ENCODE peak calls at places on chromosomes 12 and 14, in four cellular contexts. V is HepG2, R is GM12878, A is K562. U is an unnamed sample.
A peak's percentile ranks its signal among the peaks of the same experiment; 100 is the strongest.

GRCh38 chr12:24496755-24497154 is 452.1 kb downstream of the BCAT1 start:
- DNase-seq in V (no peak), R (no peak), A (no peak), U (no peak)

GRCh38 chr12:117189725-117190209 is 503 bp downstream of the FBXO21 start:
- DNase-seq in V (peak; percentile 24), R (no peak), A (peak; percentile 39), U (peak; percentile 45)

GRCh38 chr12:11652351-11653040 is 3.0 kb downstream of the ETV6 start:
- DNase-seq in V (no peak), R (peak; percentile 71), A (no peak), U (no peak)

GRCh38 chr12:55760663-55761062 is 17.7 kb downstream of the GDF11 start:
- DNase-seq in V (no peak), R (no peak), A (no peak), U (no peak)

GRCh38 chr12:123483602-123484273 is 25.8 kb downstream of the SNRNP35 start:
- DNase-seq in V (no peak), R (no peak), A (no peak), U (no peak)

GRCh38 chr12:68349921-68350606 is 17.9 kb upstream of the MDM1 start:
- DNase-seq in V (no peak), R (no peak), A (no peak), U (no peak)

GRCh38 chr12:84507914-84508313 is 404.7 kb downstream of the SLC6A15 start:
- DNase-seq in V (no peak), R (no peak), A (no peak), U (no peak)

GRCh38 chr12:18443768-18444437 is 182.6 kb downstream of the PIK3C2G start:
- DNase-seq in V (no peak), R (no peak), A (no peak), U (no peak)

GRCh38 chr12:101772019-101772774 is 32.9 kb upstream of the SYCP3 start:
- DNase-seq in V (no peak), R (no peak), A (no peak), U (no peak)

GRCh38 chr14:21860172-21860571 is 186.6 kb upstream of the OR4E1 start:
- DNase-seq in V (peak; percentile 30), R (no peak), A (peak; percentile 13), U (peak; percentile 22)

GRCh38 chr14:56794557-56795283 is 15.6 kb downstream of the OTX2 start:
- DNase-seq in V (no peak), R (no peak), A (no peak), U (no peak)
- TF ChIP-seq TARDBP in V (no peak), R (no peak), A (no peak), U (no peak)

DNA sequence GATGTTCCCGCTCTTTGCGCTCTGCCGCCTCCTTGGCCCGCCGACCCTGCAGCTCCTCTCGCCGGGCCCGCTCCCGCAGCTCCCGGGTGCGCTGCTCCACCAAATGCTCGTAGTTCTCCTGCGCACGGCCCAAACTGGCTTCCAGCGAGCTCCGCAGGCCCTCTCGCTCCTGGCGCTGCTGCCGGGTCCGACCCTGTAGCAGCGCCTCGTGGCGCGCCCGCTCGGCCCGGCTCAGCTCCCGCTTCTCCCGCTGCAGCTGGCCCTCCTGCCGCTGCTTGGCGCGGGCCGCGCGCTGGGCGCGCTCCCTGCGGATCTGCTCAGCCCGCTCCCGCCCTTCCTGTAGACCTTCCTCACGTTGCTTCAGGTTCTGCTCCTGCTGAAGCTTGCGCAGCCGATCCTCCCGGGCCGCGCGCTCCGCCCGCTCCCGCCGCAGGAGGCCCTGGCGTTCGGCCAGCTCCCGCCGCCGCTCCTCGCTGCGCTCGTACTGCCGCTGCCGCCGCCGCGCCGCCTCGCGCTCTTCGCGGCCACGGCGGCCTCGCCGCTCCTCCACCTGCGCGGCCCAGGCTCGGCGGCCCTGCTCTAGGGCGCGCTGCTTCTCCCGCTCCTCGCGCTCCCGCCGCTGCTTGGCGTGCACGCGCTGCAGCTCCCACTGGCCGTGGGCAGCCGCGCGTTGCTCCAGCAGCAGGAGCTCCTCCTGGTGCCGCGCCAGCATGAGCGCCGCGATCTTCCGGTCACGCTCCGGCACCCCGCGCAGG is 2.6 kb downstream of the CCDC177 start:
- DNase-seq in V (peak; percentile 17), R (no peak), A (peak; percentile 50), U (peak; percentile 68)
- TF ChIP-seq TARDBP in V (no peak), R (no peak), A (no peak), U (no peak)

GRCh38 chr12:121115530-121115929 is 17.1 kb upstream of the P2RX7 start:
- DNase-seq in V (no peak), R (no peak), A (no peak), U (no peak)

GRCh38 chr12:121117226-121117777 is 15.4 kb upstream of the P2RX7 start:
- DNase-seq in V (no peak), R (no peak), A (no peak), U (no peak)

GRCh38 chr12:121114019-121114639 is 18.5 kb upstream of the P2RX7 start:
- DNase-seq in V (no peak), R (no peak), A (no peak), U (no peak)

GRCh38 chr12:121114806-121115205 is 17.9 kb upstream of the P2RX7 start:
- DNase-seq in V (no peak), R (no peak), A (no peak), U (no peak)

DNA sequence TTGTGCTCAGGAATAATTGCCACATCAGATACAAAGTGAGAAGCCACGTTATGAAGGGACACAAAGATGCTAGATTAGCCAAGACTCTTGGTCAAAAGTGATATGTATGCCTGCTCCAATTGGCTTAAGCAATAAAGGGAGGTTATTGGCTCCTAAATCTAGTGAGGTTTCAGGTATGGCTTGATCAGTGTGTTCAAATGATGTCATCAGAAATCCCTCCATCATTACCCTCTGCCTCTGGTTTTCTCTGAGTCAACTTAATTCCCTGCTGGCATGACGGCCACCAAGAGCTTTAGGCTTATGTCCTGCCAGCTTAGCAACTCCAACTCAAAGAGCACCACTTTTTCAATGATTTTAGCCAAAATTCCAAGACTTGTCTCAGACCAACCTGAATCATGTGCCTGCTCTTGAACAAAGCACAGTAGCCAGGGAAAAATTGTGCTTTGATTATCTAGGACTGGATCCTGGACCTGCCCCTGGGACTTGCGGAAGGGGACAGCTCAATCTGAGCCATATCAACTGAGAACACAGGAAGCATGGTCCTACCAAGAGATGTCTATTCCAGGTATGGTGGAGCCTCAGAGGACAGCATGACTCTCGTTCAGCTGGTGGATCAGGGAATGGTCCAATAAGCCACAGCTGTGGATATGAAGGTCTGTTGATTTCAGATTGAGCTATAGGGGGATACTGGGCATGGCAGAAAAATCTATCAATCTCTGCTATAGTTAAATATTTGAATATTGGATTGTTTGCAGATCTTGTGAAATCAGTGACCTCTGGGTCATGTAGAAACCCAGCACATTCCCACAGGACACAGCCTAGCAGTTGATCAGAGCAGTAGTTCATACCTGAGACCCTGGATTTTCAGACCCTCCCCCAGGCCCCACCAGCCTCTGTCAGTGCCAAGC is 16.1 kb upstream of the P2RX7 start:
- DNase-seq in V (peak; percentile 78), R (no peak), A (no peak), U (no peak)
- TF ChIP-seq TARDBP in V (no peak), R (no peak), A (no peak), U (no peak)

DNA sequence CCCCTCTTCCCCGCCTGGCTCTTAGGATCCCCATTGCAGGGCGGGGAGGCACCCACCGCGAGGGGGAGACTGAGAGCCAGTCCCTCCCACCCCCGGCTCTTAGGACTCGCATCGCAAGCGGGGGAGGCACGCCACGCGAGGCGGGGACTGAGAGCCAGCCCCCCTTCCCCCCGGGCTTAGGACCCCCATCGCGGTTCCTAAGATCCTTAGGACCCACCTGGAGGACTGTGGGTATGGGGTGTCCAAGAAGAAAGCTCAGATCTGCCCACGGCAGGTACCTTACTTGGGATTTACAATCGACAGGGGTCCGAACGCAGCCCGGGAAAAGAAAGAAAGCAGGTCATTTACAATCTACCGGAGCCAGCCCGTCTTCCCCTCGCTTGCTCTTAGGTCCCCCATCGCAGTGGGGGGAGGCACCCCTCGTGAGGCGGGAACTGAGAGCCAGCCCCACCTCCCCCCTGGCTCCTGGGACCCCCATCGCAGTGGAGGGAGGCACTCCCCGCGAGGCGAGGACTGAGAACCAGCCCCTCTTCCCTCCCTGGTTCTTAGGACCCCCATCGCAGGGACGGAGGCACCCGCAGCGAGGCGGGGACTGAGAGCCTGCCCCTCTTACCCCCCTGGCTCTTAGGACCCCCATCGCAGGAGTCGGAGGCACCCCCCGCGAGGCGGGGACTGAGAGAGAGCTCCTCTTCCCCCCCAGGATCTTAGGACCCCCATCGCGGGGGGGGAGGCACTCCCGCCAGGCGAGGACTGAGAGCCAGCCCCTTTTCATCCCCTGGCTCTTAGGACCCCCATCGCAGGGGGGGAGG is 43.7 kb downstream of the DDX11 start:
- DNase-seq in V (peak; percentile 12), R (no peak), A (peak; percentile 71), U (peak; percentile 60)
- TF ChIP-seq TARDBP in V (no peak), R (no peak), A (no peak), U (no peak)

DNA sequence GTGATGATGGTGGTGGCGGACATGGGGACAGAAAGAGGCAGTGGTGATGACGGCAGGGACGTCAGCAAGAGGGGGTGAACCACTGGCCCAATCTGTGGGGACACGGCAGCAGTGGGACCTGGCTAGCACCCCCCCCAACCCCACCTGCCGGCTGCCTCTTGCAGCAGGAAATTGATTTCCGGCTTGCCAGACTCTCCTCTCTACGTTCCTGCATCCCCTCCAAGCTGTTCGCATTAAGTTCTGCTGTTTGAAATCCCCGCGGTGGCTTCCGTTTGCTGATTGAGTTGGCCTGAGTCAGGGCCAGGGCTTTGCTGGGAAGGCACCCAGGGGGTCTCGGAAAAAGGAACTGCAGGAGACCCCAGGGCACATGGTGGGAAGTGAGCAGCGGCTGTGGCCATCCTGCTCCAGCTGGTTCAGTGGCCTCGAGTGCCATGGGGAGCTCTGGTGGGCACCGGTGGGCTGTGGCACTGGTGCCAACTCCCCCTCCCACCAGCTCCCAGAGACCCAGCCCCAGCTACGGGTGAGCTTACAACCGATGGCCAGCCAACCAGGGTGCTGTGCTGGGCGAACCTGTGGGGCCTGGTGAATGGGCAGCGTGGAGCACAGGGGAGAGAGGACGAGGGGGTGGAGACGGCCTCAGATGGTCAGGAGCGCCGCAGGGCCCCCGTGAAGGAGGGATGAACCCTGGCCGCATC is 14.6 kb upstream of the NUDT14 start:
- DNase-seq in V (no peak), R (no peak), A (no peak), U (no peak)
- TF ChIP-seq TARDBP in V (no peak), R (no peak), A (no peak), U (no peak)

GRCh38 chr12:121812320-121812871 is 8.6 kb downstream of the SETD1B start:
- DNase-seq in V (no peak), R (no peak), A (peak; percentile 93), U (no peak)
- TF ChIP-seq TARDBP in V (no peak), R (no peak), A (no peak), U (no peak)

DNA sequence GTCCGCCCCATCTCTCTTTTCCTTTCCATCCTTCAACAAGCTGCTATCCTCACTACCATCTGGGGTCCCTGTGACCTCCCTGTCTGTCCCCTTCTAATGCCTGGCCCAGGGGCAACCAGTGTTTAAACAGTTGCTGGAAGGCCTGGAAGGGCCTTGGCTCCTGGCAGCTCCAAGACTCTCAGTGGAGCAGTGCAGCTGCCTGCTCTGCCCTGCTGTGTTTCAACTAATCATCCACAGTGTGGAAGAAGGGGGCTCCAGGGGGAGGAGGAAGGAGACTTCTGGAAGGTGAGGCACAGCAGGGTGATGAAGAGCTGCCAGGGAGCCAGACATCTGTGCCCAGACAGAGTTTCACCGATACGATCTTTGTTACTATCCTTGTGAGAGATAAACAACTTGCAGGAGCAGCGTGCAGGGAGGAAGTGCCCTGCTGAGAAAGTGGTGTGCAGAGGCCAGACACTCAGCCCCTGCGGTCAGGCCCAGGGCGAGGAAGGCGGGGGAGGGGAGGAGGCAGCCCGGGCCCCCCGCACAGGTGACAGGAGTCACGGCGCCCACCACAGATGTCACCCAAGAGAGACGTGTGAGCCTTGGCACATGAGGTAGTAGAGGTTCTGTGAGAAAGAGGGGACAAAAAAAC is 1061.8 kb downstream of the BCL11B start:
- DNase-seq in V (no peak), R (no peak), A (no peak), U (no peak)
- TF ChIP-seq TARDBP in V (no peak), R (no peak), A (no peak), U (no peak)